ENCODE peak calls at places on chromosomes 5 and 9, in five cellular contexts. One of them, this sample, is unnamed.
A peak's percentile ranks its signal among the peaks of the same experiment; 100 is the strongest.

GRCh38 chr9:13447551-13448422 is 168.3 kb upstream of the MPDZ start:
- DNase-seq in HCT116: no peak
- DNase-seq in mesenchymal stem cell: no peak
- DNase-seq in H9: no peak
- DNase-seq in colonic mucosa: no peak
- DNase-seq in this sample: no peak

GRCh38 chr5:10355071-10355889 is 1.8 kb downstream of the MARCHF6 start:
- DNase-seq in HCT116: no peak
- DNase-seq in H9: no peak
- DNase-seq in colonic mucosa: no peak
- DNase-seq in mesenchymal stem cell: peak; percentile 50
- DNase-seq in this sample: no peak

GRCh38 chr5:134438268-134438622 is 26.6 kb upstream of the CDKN2AIPNL start:
- DNase-seq in colonic mucosa: no peak
- DNase-seq in mesenchymal stem cell: peak; percentile 36
- DNase-seq in H9: no peak
- DNase-seq in HCT116: no peak
- DNase-seq in this sample: no peak

GRCh38 chr5:72210913-72211670 is 103.8 kb downstream of the MAP1B start:
- DNase-seq in H9: no peak
- DNase-seq in HCT116: no peak
- DNase-seq in mesenchymal stem cell: peak; percentile 68
- DNase-seq in colonic mucosa: peak; percentile 34
- DNase-seq in this sample: no peak

GRCh38 chr5:149007174-149007573 is 55.7 kb downstream of the SH3TC2 start:
- DNase-seq in H9: no peak
- DNase-seq in colonic mucosa: no peak
- DNase-seq in HCT116: no peak
- DNase-seq in mesenchymal stem cell: peak; percentile 56
- DNase-seq in this sample: no peak

GRCh38 chr5:10289991-10290390 is 17.7 kb downstream of the CMBL start:
- DNase-seq in HCT116: no peak
- DNase-seq in H9: no peak
- DNase-seq in mesenchymal stem cell: no peak
- DNase-seq in colonic mucosa: no peak
- DNase-seq in this sample: no peak

GRCh38 chr5:25995209-25995608 is 1043.2 kb downstream of the CDH9 start:
- DNase-seq in mesenchymal stem cell: no peak
- DNase-seq in H9: no peak
- DNase-seq in colonic mucosa: no peak
- DNase-seq in HCT116: no peak
- DNase-seq in this sample: no peak

GRCh38 chr5:143501176-143501840 is 97.8 kb upstream of the NR3C1 start:
- DNase-seq in mesenchymal stem cell: no peak
- DNase-seq in colonic mucosa: no peak
- DNase-seq in HCT116: no peak
- DNase-seq in H9: no peak
- DNase-seq in this sample: no peak

GRCh38 chr9:130888146-130888885 is 8.3 kb downstream of the QRFP start:
- DNase-seq in HCT116: no peak
- DNase-seq in mesenchymal stem cell: no peak
- DNase-seq in H9: no peak
- DNase-seq in colonic mucosa: no peak
- DNase-seq in this sample: no peak

GRCh38 chr5:78127875-78128274 is 166.6 kb downstream of the AP3B1 start:
- DNase-seq in colonic mucosa: no peak
- DNase-seq in mesenchymal stem cell: peak; percentile 7
- DNase-seq in H9: no peak
- DNase-seq in HCT116: no peak
- DNase-seq in this sample: peak; percentile 16

GRCh38 chr5:169602535-169602934 is 19.0 kb downstream of the SPDL1 start:
- DNase-seq in H9: no peak
- DNase-seq in colonic mucosa: no peak
- DNase-seq in HCT116: no peak
- DNase-seq in mesenchymal stem cell: no peak
- DNase-seq in this sample: no peak

GRCh38 chr5:53303105-53303504 is 177.3 kb upstream of the FST start:
- DNase-seq in H9: no peak
- DNase-seq in mesenchymal stem cell: peak; percentile 44
- DNase-seq in colonic mucosa: no peak
- DNase-seq in HCT116: no peak
- DNase-seq in this sample: no peak

GRCh38 chr9:105822814-105823213 is 128.5 kb downstream of the TMEM38B start:
- DNase-seq in HCT116: no peak
- DNase-seq in colonic mucosa: no peak
- DNase-seq in mesenchymal stem cell: no peak
- DNase-seq in H9: no peak
- DNase-seq in this sample: no peak

GRCh38 chr5:39148983-39149534 is 70.3 kb downstream of the FYB1 start:
- DNase-seq in H9: no peak
- DNase-seq in HCT116: peak; percentile 10
- DNase-seq in mesenchymal stem cell: peak; percentile 21
- DNase-seq in colonic mucosa: no peak
- DNase-seq in this sample: no peak

GRCh38 chr5:106862450-106863193 is 808.1 kb downstream of the EFNA5 start:
- DNase-seq in colonic mucosa: no peak
- DNase-seq in H9: no peak
- DNase-seq in mesenchymal stem cell: peak; percentile 91
- DNase-seq in HCT116: no peak
- DNase-seq in this sample: no peak

GRCh38 chr5:142320851-142321560 is 3.8 kb downstream of the SPRY4 start:
- DNase-seq in H9: peak; percentile 39
- DNase-seq in colonic mucosa: no peak
- DNase-seq in HCT116: no peak
- DNase-seq in mesenchymal stem cell: peak; percentile 41
- DNase-seq in this sample: peak; percentile 48

GRCh38 chr9:70881321-70881720 is 240.1 kb downstream of the TRPM3 start:
- DNase-seq in HCT116: no peak
- DNase-seq in mesenchymal stem cell: no peak
- DNase-seq in colonic mucosa: no peak
- DNase-seq in H9: no peak
- DNase-seq in this sample: peak; percentile 47

GRCh38 chr5:132466453-132467291 is 23.9 kb downstream of the IRF1 start:
- DNase-seq in colonic mucosa: no peak
- DNase-seq in mesenchymal stem cell: peak; percentile 80
- DNase-seq in HCT116: no peak
- DNase-seq in H9: no peak
- DNase-seq in this sample: no peak

GRCh38 chr5:173670791-173671120 is 54.3 kb upstream of the BOD1 start:
- DNase-seq in H9: peak; percentile 29
- DNase-seq in colonic mucosa: no peak
- DNase-seq in HCT116: no peak
- DNase-seq in mesenchymal stem cell: no peak
- DNase-seq in this sample: no peak

GRCh38 chr5:60961685-60962084 is 16.7 kb downstream of the NDUFAF2 start:
- DNase-seq in mesenchymal stem cell: peak; percentile 52
- DNase-seq in H9: no peak
- DNase-seq in HCT116: no peak
- DNase-seq in colonic mucosa: no peak
- DNase-seq in this sample: no peak

GRCh38 chr5:140926903-140927573 is 939 bp downstream of the PCDHAC1 start:
- DNase-seq in HCT116: no peak
- DNase-seq in H9: peak; percentile 61
- DNase-seq in mesenchymal stem cell: peak; percentile 78
- DNase-seq in colonic mucosa: no peak
- DNase-seq in this sample: peak; percentile 70

GRCh38 chr5:158851488-158851887 is 248.2 kb downstream of the EBF1 start:
- DNase-seq in H9: no peak
- DNase-seq in mesenchymal stem cell: no peak
- DNase-seq in HCT116: no peak
- DNase-seq in colonic mucosa: no peak
- DNase-seq in this sample: no peak

GRCh38 chr9:104863180-104863883 is 64.6 kb downstream of the ABCA1 start:
- DNase-seq in mesenchymal stem cell: peak; percentile 87
- DNase-seq in H9: peak; percentile 63
- DNase-seq in colonic mucosa: peak; percentile 47
- DNase-seq in HCT116: peak; percentile 44
- DNase-seq in this sample: peak; percentile 88

GRCh38 chr5:43412151-43412550 is at the start of gene CCL28:
- DNase-seq in colonic mucosa: peak; percentile 86
- DNase-seq in H9: no peak
- DNase-seq in HCT116: no peak
- DNase-seq in mesenchymal stem cell: no peak
- DNase-seq in this sample: no peak

GRCh38 chr5:93192107-93192506 is 388.9 kb downstream of the NR2F1-AS1 start:
- DNase-seq in HCT116: peak; percentile 91
- DNase-seq in H9: no peak
- DNase-seq in colonic mucosa: no peak
- DNase-seq in mesenchymal stem cell: peak; percentile 96
- DNase-seq in this sample: no peak

GRCh38 chr5:79133121-79133656 is 21.6 kb downstream of the BHMT start:
- DNase-seq in H9: no peak
- DNase-seq in colonic mucosa: no peak
- DNase-seq in mesenchymal stem cell: peak; percentile 55
- DNase-seq in HCT116: peak; percentile 45
- DNase-seq in this sample: peak; percentile 52

GRCh38 chr5:54455413-54456157 is at the start of gene HSPB3:
- DNase-seq in mesenchymal stem cell: peak; percentile 80
- DNase-seq in colonic mucosa: no peak
- DNase-seq in H9: no peak
- DNase-seq in HCT116: no peak
- DNase-seq in this sample: no peak
- H3K9ac ChIP-seq in mesenchymal stem cell: no peak within 1 kb of the TSS
- H3K9ac ChIP-seq in colonic mucosa: no peak within 1 kb of the TSS
- H3K9ac ChIP-seq in H9: no peak within 1 kb of the TSS
- H3K9ac ChIP-seq in HCT116: no peak within 1 kb of the TSS
- H3K9ac ChIP-seq in this sample: no peak within 1 kb of the TSS

GRCh38 chr5:74394543-74394923 is 246.0 kb downstream of the ENC1 start:
- DNase-seq in HCT116: no peak
- DNase-seq in colonic mucosa: no peak
- DNase-seq in mesenchymal stem cell: no peak
- DNase-seq in H9: peak; percentile 56
- DNase-seq in this sample: no peak
- H3K9ac ChIP-seq in HCT116: no peak overlapping the region
- H3K9ac ChIP-seq in colonic mucosa: no peak overlapping the region
- H3K9ac ChIP-seq in mesenchymal stem cell: no peak overlapping the region
- H3K9ac ChIP-seq in H9: no peak overlapping the region
- H3K9ac ChIP-seq in this sample: no peak overlapping the region

GRCh38 chr5:170809551-170809950 is 26.0 kb downstream of the GABRP start:
- DNase-seq in HCT116: peak; percentile 34
- DNase-seq in mesenchymal stem cell: peak; percentile 71
- DNase-seq in colonic mucosa: no peak
- DNase-seq in H9: peak; percentile 42
- DNase-seq in this sample: peak; percentile 52

GRCh38 chr5:170805666-170806065 is 22.1 kb downstream of the GABRP start:
- DNase-seq in H9: no peak
- DNase-seq in HCT116: no peak
- DNase-seq in colonic mucosa: no peak
- DNase-seq in mesenchymal stem cell: no peak
- DNase-seq in this sample: no peak
- H3K9ac ChIP-seq in H9: no peak overlapping the region
- H3K9ac ChIP-seq in HCT116: no peak overlapping the region
- H3K9ac ChIP-seq in colonic mucosa: no peak overlapping the region
- H3K9ac ChIP-seq in mesenchymal stem cell: no peak overlapping the region
- H3K9ac ChIP-seq in this sample: no peak overlapping the region

DNA sequence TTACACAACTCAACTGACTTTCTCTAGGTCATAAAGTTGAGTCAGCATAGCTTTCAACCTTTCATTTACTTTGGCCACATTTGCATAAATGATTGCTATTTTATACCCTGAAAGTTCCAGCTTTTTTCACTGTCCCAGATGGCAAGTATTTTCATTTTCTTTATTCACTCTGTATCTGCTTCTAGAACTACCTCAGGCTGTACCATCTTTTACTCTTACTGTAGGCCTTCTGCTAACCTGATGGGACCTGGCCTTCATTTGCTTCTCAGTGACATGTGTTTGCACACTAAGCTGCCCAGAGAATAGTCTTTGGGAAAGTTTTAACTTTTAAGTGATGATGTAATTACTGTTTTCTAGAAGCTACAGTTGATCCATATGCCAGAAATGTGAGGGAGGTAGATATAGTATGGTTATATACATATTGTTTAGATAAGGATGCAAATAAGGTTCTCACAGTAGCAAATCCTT is 115.3 kb downstream of the CDC42SE2 start:
- DNase-seq in HCT116: no peak
- DNase-seq in colonic mucosa: no peak
- DNase-seq in H9: no peak
- DNase-seq in mesenchymal stem cell: peak; percentile 59
- DNase-seq in this sample: no peak
- H3K9ac ChIP-seq in HCT116: no peak overlapping the region
- H3K9ac ChIP-seq in colonic mucosa: no peak overlapping the region
- H3K9ac ChIP-seq in H9: no peak overlapping the region
- H3K9ac ChIP-seq in mesenchymal stem cell: no peak overlapping the region
- H3K9ac ChIP-seq in this sample: no peak overlapping the region

GRCh38 chr5:96004087-96004486 is 42.4 kb upstream of the ELL2 start:
- DNase-seq in HCT116: no peak
- DNase-seq in H9: no peak
- DNase-seq in colonic mucosa: no peak
- DNase-seq in mesenchymal stem cell: peak; percentile 42
- DNase-seq in this sample: no peak

GRCh38 chr5:96004754-96005153 is 43.1 kb upstream of the ELL2 start:
- DNase-seq in colonic mucosa: no peak
- DNase-seq in HCT116: no peak
- DNase-seq in H9: no peak
- DNase-seq in mesenchymal stem cell: no peak
- DNase-seq in this sample: no peak

GRCh38 chr5:96008487-96008886 is 46.8 kb upstream of the ELL2 start:
- DNase-seq in HCT116: no peak
- DNase-seq in mesenchymal stem cell: no peak
- DNase-seq in colonic mucosa: no peak
- DNase-seq in H9: no peak
- DNase-seq in this sample: no peak

GRCh38 chr5:96007051-96007450 is 45.4 kb upstream of the ELL2 start:
- DNase-seq in colonic mucosa: no peak
- DNase-seq in H9: no peak
- DNase-seq in mesenchymal stem cell: no peak
- DNase-seq in HCT116: no peak
- DNase-seq in this sample: no peak

DNA sequence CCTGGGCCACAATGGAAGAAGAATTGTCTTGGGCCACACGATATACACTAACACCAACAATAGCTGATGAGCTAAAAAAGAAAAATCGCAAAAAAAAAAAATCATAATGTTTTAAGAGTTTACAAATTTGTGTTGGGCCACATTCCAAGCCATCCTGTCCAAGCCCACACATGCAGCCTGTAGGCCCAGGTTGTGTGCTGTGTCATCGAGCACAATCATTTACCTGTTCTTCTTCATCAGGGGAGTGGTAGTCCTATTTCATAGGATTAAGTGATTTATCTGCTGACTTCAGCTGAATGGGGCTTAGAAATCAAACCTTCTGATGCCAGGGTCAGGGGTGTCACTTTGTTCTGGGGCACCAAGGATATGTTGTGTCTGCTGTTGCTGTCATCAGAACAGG is 44.6 kb upstream of the ELL2 start:
- DNase-seq in H9: no peak
- DNase-seq in mesenchymal stem cell: no peak
- DNase-seq in HCT116: no peak
- DNase-seq in colonic mucosa: no peak
- DNase-seq in this sample: no peak
- H3K9ac ChIP-seq in H9: no peak overlapping the region
- H3K9ac ChIP-seq in mesenchymal stem cell: no peak overlapping the region
- H3K9ac ChIP-seq in HCT116: no peak overlapping the region
- H3K9ac ChIP-seq in colonic mucosa: no peak overlapping the region
- H3K9ac ChIP-seq in this sample: no peak overlapping the region

This sample was measured in neural progenitor cell.